ENCODE peak calls at places on chromosomes 1 and 21, in eight cellular contexts. F is stimulated activated CD4-positive, alpha-beta T cell treated with anti-CD3 and anti-CD28 coated beads, TNF-alpha, amount 100 ng/mL, for 1 hour; E is activated T-cell treated with anti-CD3 and anti-CD28 coated beads, Interleukin-2, amount 50 U/mL, for 72 hours; R is germinal center; D is NCI-H69; G is GM12864; O is left colon; H is EL. Y is an unnamed sample.

GRCh38 chr1:91201699-91202098 is 179.9 kb upstream of the ZNF644 start:
- DNase-seq in D (peak; percentile 42), R (no peak), G (no peak), E (no peak), H (no peak), O (no peak), F (no peak), Y (no peak)

GRCh38 chr1:33300673-33301072 is 20.2 kb downstream of the A3GALT2 start:
- DNase-seq in F (no peak), D (no peak), E (no peak), R (no peak), G (no peak), H (peak; percentile 42), O (peak; percentile 71), Y (no peak)

GRCh38 chr1:197029749-197030148 is 37.3 kb downstream of the F13B start:
- DNase-seq in D (no peak), E (no peak), F (no peak), R (no peak), G (no peak), H (no peak), O (no peak), Y (no peak)

GRCh38 chr21:21146587-21147373 is 148.6 kb downstream of the NCAM2 start:
- DNase-seq in F (no peak), R (no peak), E (no peak), H (no peak), G (no peak), D (no peak), O (no peak), Y (no peak)

GRCh38 chr1:101756411-101756810 is 240.3 kb downstream of the OLFM3 start:
- DNase-seq in F (no peak), G (no peak), E (no peak), D (no peak), H (no peak), O (no peak), R (no peak), Y (no peak)

GRCh38 chr1:95636897-95637296 is 402.9 kb downstream of the RWDD3 start:
- DNase-seq in D (no peak), F (no peak), H (no peak), O (no peak), G (no peak), E (no peak), R (no peak), Y (no peak)

GRCh38 chr21:38790961-38791360 is 14.8 kb upstream of the ETS2 start:
- DNase-seq in G (no peak), D (no peak), H (no peak), F (no peak), R (no peak), E (no peak), O (no peak), Y (no peak)

GRCh38 chr1:91731815-91732214 is 154.1 kb downstream of the TGFBR3 start:
- DNase-seq in H (peak; percentile 60), F (no peak), R (no peak), D (no peak), O (no peak), E (peak; percentile 65), G (no peak), Y (no peak)

GRCh38 chr21:22885614-22886013 is 1887.4 kb downstream of the NCAM2 start:
- DNase-seq in H (no peak), G (no peak), R (no peak), O (no peak), D (no peak), F (no peak), E (no peak), Y (no peak)

GRCh38 chr1:108691886-108692723 is at the start of gene PRPF38B:
- DNase-seq in E (peak; percentile 95), D (peak; percentile 91), R (peak; percentile 97), G (peak; percentile 68), O (peak; percentile 94), H (peak; percentile 93), F (peak; percentile 82), Y (peak; percentile 66)